ENCODE peak calls at places on chromosomes 6 and 20, in eight cellular contexts. W, R, Z, C, T, N, A and E are unnamed samples.

GRCh38 chr6:130369821-130370220 is 4.0 kb downstream of the TMEM200A start:
- DNase-seq in W (no peak), R (no peak), Z (no peak), C (no peak), T (no peak), N (no peak), A (no peak), E (no peak)

GRCh38 chr6:166834049-166834448 is 122.3 kb downstream of the RNASET2 start:
- DNase-seq in W (no peak), R (no peak), Z (peak; percentile 7), C (no peak), T (no peak), N (peak; percentile 53), A (no peak), E (no peak)

GRCh38 chr6:28395918-28396317 is 3.6 kb downstream of the ZSCAN12 start:
- DNase-seq in W (no peak), R (no peak), Z (no peak), C (no peak), T (no peak), N (no peak), A (no peak), E (no peak)

GRCh38 chr20:23393999-23394775 is 27.1 kb downstream of the NAPB start:
- DNase-seq in W (no peak), R (no peak), Z (no peak), C (no peak), T (no peak), N (no peak), A (no peak), E (no peak)

GRCh38 chr6:75419408-75419807 is 74.2 kb downstream of the FILIP1 start:
- DNase-seq in W (no peak), R (no peak), Z (no peak), C (no peak), T (no peak), N (no peak), A (no peak), E (no peak)

GRCh38 chr6:20335872-20336271 is 65.8 kb upstream of the E2F3 start:
- DNase-seq in W (no peak), R (no peak), Z (no peak), C (no peak), T (no peak), N (no peak), A (no peak), E (no peak)

GRCh38 chr6:43644940-43645612 is at the start of gene RSPH9:
- DNase-seq in W (peak; percentile 94), R (peak; percentile 90), Z (peak; percentile 96), C (peak; percentile 80), T (peak; percentile 71), N (no peak), A (peak; percentile 66), E (peak; percentile 66)

GRCh38 chr6:40077315-40077714 is 143.1 kb upstream of the MOCS1 start:
- DNase-seq in W (no peak), R (no peak), Z (no peak), C (no peak), T (no peak), N (no peak), A (no peak), E (no peak)

GRCh38 chr6:90028080-90028778 is 134.0 kb downstream of the GJA10 start:
- DNase-seq in W (no peak), R (no peak), Z (no peak), C (no peak), T (no peak), N (no peak), A (no peak), E (no peak)

GRCh38 chr20:4681971-4682370 is 39.7 kb upstream of the PRND start:
- DNase-seq in W (no peak), R (peak; percentile 28), Z (no peak), C (no peak), T (no peak), N (no peak), A (peak; percentile 58), E (peak; percentile 64)

GRCh38 chr20:17854307-17854903 is 114.2 kb downstream of the SNX5 start:
- DNase-seq in W (no peak), R (peak; percentile 69), Z (peak; percentile 76), C (peak; percentile 62), T (peak; percentile 73), N (peak; percentile 65), A (peak; percentile 68), E (peak; percentile 60)

GRCh38 chr20:54350415-54350814 is 125.0 kb upstream of the DOK5 start:
- DNase-seq in W (no peak), R (peak; percentile 67), Z (no peak), C (no peak), T (no peak), N (no peak), A (peak; percentile 68), E (peak; percentile 65)

GRCh38 chr6:66662196-66662595 is 955.2 kb upstream of the EYS start:
- DNase-seq in W (no peak), R (peak; percentile 78), Z (peak; percentile 22), C (no peak), T (no peak), N (no peak), A (peak; percentile 75), E (peak; percentile 69)

GRCh38 chr6:161212902-161213301 is 61.0 kb downstream of the AGPAT4 start:
- DNase-seq in W (no peak), R (no peak), Z (no peak), C (no peak), T (no peak), N (no peak), A (no peak), E (no peak)

GRCh38 chr6:31831350-31832215 is 4.0 kb downstream of the HSPA1B start:
- DNase-seq in W (no peak), R (no peak), Z (no peak), C (no peak), T (peak; percentile 30), N (no peak), A (no peak), E (no peak)

GRCh38 chr6:33254591-33254990 is 17.1 kb downstream of the VPS52 start:
- DNase-seq in W (no peak), R (no peak), Z (no peak), C (no peak), T (no peak), N (no peak), A (no peak), E (no peak)

GRCh38 chr6:146883640-146884531 is 285.1 kb downstream of the ADGB start:
- DNase-seq in W (no peak), R (no peak), Z (no peak), C (no peak), T (no peak), N (no peak), A (no peak), E (no peak)

GRCh38 chr6:36735110-36735971 is 37.7 kb downstream of the RAB44 start:
- DNase-seq in W (peak; percentile 96), R (peak; percentile 95), Z (peak; percentile 31), C (peak; percentile 93), T (peak; percentile 77), N (peak; percentile 43), A (peak; percentile 97), E (peak; percentile 97)

GRCh38 chr6:119210596-119210995 is 132.1 kb upstream of the FAM184A start:
- DNase-seq in W (no peak), R (no peak), Z (no peak), C (no peak), T (no peak), N (no peak), A (peak; percentile 12), E (no peak)

GRCh38 chr6:12749531-12750379 is 33.2 kb downstream of the PHACTR1 start:
- DNase-seq in W (no peak), R (no peak), Z (peak; percentile 75), C (no peak), T (no peak), N (no peak), A (no peak), E (no peak)
- H3K4me3 ChIP-seq in W (no peak overlapping the region), R (no peak overlapping the region), Z (peak overlapping the region; percentile 67), C (peak overlapping the region; percentile 2), T (no peak overlapping the region), N (no peak overlapping the region), A (no peak overlapping the region), E (no peak overlapping the region)

GRCh38 chr20:45814314-45814713 is 1.9 kb downstream of the UBE2C start:
- DNase-seq in W (no peak), R (no peak), Z (no peak), C (no peak), T (no peak), N (no peak), A (no peak), E (no peak)
- H3K4me3 ChIP-seq in W (no peak overlapping the region), R (no peak overlapping the region), Z (no peak overlapping the region), C (no peak overlapping the region), T (no peak overlapping the region), N (peak overlapping the region; percentile 92), A (no peak overlapping the region), E (no peak overlapping the region)

GRCh38 chr6:85460154-85460950 is 10.5 kb downstream of the NT5E start:
- DNase-seq in W (no peak), R (peak; percentile 74), Z (no peak), C (no peak), T (no peak), N (peak; percentile 46), A (no peak), E (peak; percentile 36)

GRCh38 chr6:85458184-85458583 is 8.3 kb downstream of the NT5E start:
- DNase-seq in W (no peak), R (no peak), Z (peak; percentile 38), C (no peak), T (no peak), N (peak; percentile 41), A (no peak), E (no peak)

GRCh38 chr6:85460951-85461805 is 11.3 kb downstream of the NT5E start:
- DNase-seq in W (no peak), R (peak; percentile 90), Z (no peak), C (no peak), T (peak; percentile 66), N (peak; percentile 87), A (peak; percentile 90), E (peak; percentile 90)

GRCh38 chr6:85458782-85459181 is 8.9 kb downstream of the NT5E start:
- DNase-seq in W (no peak), R (no peak), Z (no peak), C (no peak), T (no peak), N (no peak), A (peak; percentile 38), E (peak; percentile 45)

GRCh38 chr6:85459224-85459901 is 9.5 kb downstream of the NT5E start:
- DNase-seq in W (no peak), R (peak; percentile 70), Z (no peak), C (no peak), T (no peak), N (no peak), A (peak; percentile 89), E (peak; percentile 91)
- H3K4me3 ChIP-seq in W (no peak overlapping the region), R (no peak overlapping the region), Z (no peak overlapping the region), C (no peak overlapping the region), T (no peak overlapping the region), N (no peak overlapping the region), A (no peak overlapping the region), E (no peak overlapping the region)

DNA sequence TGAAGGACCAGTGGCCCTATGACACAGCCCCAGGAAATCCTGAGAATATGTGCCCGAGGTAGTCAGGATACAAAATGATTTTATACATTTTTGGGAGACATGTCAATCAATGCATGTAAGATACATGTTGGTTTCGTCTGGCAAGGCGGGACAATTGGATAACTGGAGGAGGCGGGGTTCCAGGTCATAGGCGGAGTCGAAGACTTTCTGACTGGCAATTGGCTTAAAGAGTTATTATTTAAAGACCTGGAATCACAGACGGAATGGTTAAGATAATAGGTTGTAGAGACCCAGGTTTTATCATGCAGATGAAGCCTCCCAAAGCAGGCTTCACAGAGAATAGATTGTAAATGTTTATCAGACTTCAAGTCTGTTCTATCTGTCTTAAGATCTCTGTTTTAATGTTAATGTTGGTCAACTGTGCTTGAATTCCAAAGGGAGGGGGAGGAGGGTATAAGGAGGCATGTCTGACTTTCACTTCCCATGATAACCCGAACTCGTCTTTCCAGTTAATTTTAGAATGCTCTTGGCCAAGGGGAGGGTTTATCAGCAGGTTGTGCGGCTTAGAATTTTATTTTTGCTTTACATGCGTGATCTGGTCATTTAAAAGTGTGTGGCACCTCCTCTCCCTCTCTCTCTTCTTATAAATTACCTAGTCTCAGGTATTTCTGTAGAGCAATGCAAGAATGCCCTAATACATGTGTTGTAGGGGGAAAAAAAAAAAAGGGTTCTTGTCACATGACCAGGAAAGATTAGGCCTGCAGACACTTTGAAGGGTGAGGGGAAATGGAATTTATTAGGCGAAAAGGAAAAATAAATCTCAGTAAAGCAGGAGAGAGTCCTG is 230.7 kb downstream of the NFATC2 start:
- DNase-seq in W (no peak), R (peak; percentile 71), Z (peak; percentile 96), C (no peak), T (no peak), N (no peak), A (no peak), E (no peak)
- H3K4me3 ChIP-seq in W (no peak overlapping the region), R (no peak overlapping the region), Z (no peak overlapping the region), C (no peak overlapping the region), T (no peak overlapping the region), N (no peak overlapping the region), A (no peak overlapping the region), E (no peak overlapping the region)